ENCODE peak calls at places on chromosome 3, in four cellular contexts. W is brain microvascular endothelial cell; L is ovary; X is CD8-positive, alpha-beta memory T cell. K is an unnamed sample.
A peak's percentile ranks its signal among the peaks of the same experiment; 100 is the strongest.

GRCh38 chr3:143672396-143673165 is 175.7 kb downstream of the SLC9A9 start:
- DNase-seq in L (no peak), X (no peak), W (no peak), K (no peak)

GRCh38 chr3:106183762-106184391 is 315.1 kb upstream of the CBLB start:
- DNase-seq in W (peak; percentile 46), X (no peak), L (no peak), K (peak; percentile 13)

GRCh38 chr3:106421928-106422327 is 553.1 kb upstream of the CBLB start:
- DNase-seq in L (no peak), X (no peak), W (peak; percentile 28), K (no peak)

GRCh38 chr3:94405258-94406035 is 342.6 kb downstream of the NSUN3 start:
- DNase-seq in X (no peak), L (no peak), W (peak; percentile 24), K (no peak)

GRCh38 chr3:171526146-171526545 is 65.9 kb upstream of the TNIK start:
- DNase-seq in X (no peak), W (peak; percentile 32), L (no peak), K (no peak)

GRCh38 chr3:189978753-189979152 is 141.9 kb downstream of the P3H2 start:
- DNase-seq in X (no peak), W (no peak), L (no peak), K (peak; percentile 24)

GRCh38 chr3:103899328-103899727 is 1464.5 kb downstream of the ZPLD1 start:
- DNase-seq in X (no peak), W (no peak), L (no peak), K (no peak)

GRCh38 chr3:192183109-192183508 is 544.2 kb downstream of the FGF12 start:
- DNase-seq in L (no peak), W (no peak), X (no peak), K (no peak)

GRCh38 chr3:16249336-16249735 is 15.4 kb downstream of the DPH3 start:
- DNase-seq in X (no peak), W (peak; percentile 36), L (no peak), K (no peak)

GRCh38 chr3:126340081-126340511 is 17.1 kb downstream of the KLF15 start:
- DNase-seq in W (no peak), L (peak; percentile 21), X (no peak), K (peak; percentile 87)

GRCh38 chr3:40588406-40588805 is 63.6 kb downstream of the ZNF621 start:
- DNase-seq in L (no peak), W (no peak), X (no peak), K (no peak)

GRCh38 chr3:58356054-58356453 is 23.4 kb downstream of the PXK start:
- DNase-seq in X (no peak), W (no peak), L (no peak), K (no peak)

GRCh38 chr3:195893516-195893915 is 14.8 kb downstream of the TNK2 start:
- DNase-seq in L (no peak), X (no peak), W (no peak), K (no peak)

GRCh38 chr3:1600700-1601418 is 497.8 kb upstream of the CNTN4 start:
- DNase-seq in X (no peak), L (no peak), W (no peak), K (no peak)

GRCh38 chr3:157785071-157785826 is 282.0 kb upstream of the VEPH1 start:
- DNase-seq in X (no peak), W (peak; percentile 86), L (no peak), K (peak; percentile 84)

GRCh38 chr3:138974467-138974866 is 27.4 kb downstream of the FOXL2NB start:
- DNase-seq in X (no peak), W (peak; percentile 22), L (no peak), K (peak; percentile 75)

DNA sequence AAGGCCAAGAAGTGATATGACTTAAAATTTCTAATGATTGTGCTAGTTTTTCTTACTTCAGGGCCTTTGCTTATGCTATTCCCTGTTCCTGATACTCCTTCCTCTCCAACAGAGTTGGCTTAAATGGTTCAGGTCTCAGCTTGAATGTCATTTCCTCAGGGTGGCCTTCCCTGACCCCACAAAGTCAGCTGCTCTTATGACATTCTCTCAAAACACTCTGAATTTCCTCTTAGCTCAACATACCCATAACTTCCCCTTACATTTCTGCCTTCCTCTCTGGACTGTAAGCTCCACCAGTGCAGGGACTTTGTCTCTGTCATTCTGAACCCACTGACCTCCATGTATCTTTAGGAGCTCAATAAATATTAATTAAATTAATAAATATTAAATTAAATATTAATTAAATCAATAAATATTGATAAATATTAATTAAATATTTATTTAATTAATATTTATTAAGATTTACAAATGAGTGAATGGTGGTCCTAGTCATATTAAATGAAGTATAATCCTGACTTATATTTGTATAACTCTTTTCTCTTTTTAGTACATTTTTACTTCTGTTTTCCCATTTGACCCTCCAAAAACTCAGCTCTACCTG is 17.9 kb upstream of the TMCC1 start:
- DNase-seq in L (no peak), W (no peak), X (no peak), K (no peak)
- H3K36me3 ChIP-seq in L (no peaks in the 10 kb centered on the region), W (no peaks in the 10 kb centered on the region), X (no peaks in the 10 kb centered on the region), K (peaks cover 10% of the 10 kb centered on the region)

GRCh38 chr3:53113293-53114010 is 16.8 kb downstream of the RFT1 start:
- DNase-seq in W (no peak), X (no peak), L (peak; percentile 75), K (no peak)

GRCh38 chr3:53114412-53115074 is 15.7 kb downstream of the RFT1 start:
- DNase-seq in W (no peak), L (no peak), X (no peak), K (no peak)

GRCh38 chr3:53116956-53117355 is 13.3 kb downstream of the RFT1 start:
- DNase-seq in X (no peak), L (no peak), W (no peak), K (no peak)

GRCh38 chr3:53109822-53110771 is 20.1 kb downstream of the RFT1 start:
- DNase-seq in W (peak; percentile 54), X (no peak), L (peak; percentile 64), K (peak; percentile 17)

GRCh38 chr3:53114011-53114400 is 16.2 kb downstream of the RFT1 start:
- DNase-seq in L (peak; percentile 83), W (peak; percentile 73), X (peak; percentile 72), K (peak; percentile 41)
- H3K36me3 ChIP-seq in L (no peaks in the 10 kb centered on the region), W (peaks cover 27% of the 10 kb centered on the region), X (peaks cover 18% of the 10 kb centered on the region), K (peaks cover 19% of the 10 kb centered on the region)

GRCh38 chr3:133369041-133369440 is 30.8 kb upstream of the BFSP2 start:
- DNase-seq in L (no peak), X (no peak), W (no peak), K (no peak)

GRCh38 chr3:133367431-133367830 is 32.4 kb upstream of the BFSP2 start:
- DNase-seq in W (no peak), L (no peak), X (no peak), K (no peak)

GRCh38 chr3:133366921-133367320 is 32.9 kb upstream of the BFSP2 start:
- DNase-seq in L (no peak), W (no peak), X (no peak), K (no peak)

GRCh38 chr3:133371181-133371580 is 28.7 kb upstream of the BFSP2 start:
- DNase-seq in L (no peak), X (no peak), W (no peak), K (no peak)

DNA sequence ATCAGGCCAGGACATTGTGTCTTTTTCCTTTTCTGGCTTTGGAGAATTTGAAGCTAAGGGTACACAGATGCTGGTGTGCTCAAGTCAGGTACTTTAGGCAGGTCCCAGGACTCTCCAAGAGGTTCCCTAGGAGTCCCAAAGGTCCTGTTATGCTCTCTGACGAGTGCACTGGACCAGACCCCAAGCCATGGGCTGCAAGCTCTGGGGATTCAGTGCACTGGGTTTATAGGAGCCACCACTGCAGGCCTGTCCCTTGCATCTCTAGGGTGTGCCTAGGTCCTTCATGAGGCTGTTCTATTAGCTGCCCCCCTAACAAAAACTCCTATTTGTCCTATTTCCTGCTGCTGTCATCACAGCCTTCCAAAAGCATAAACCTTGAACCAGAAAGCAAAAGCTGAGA is 31.9 kb upstream of the BFSP2 start:
- DNase-seq in X (no peak), L (no peak), W (no peak), K (no peak)
- H3K36me3 ChIP-seq in X (no peaks in the 10 kb centered on the region), L (no peaks in the 10 kb centered on the region), W (no peaks in the 10 kb centered on the region), K (no peaks in the 10 kb centered on the region)

GRCh38 chr3:32708672-32709283 is 23.8 kb downstream of the CNOT10 start:
- DNase-seq in W (no peak), L (no peak), X (no peak), K (no peak)
- H3K36me3 ChIP-seq in W (no peaks in the 10 kb centered on the region), L (no peaks in the 10 kb centered on the region), X (peaks cover 19% of the 10 kb centered on the region), K (no peaks in the 10 kb centered on the region)

GRCh38 chr3:113055201-113055600 is 64.4 kb downstream of the GTPBP8 start:
- DNase-seq in W (no peak), L (no peak), X (no peak), K (no peak)
- H3K36me3 ChIP-seq in W (no peaks in the 10 kb centered on the region), L (no peaks in the 10 kb centered on the region), X (no peaks in the 10 kb centered on the region), K (no peaks in the 10 kb centered on the region)

DNA sequence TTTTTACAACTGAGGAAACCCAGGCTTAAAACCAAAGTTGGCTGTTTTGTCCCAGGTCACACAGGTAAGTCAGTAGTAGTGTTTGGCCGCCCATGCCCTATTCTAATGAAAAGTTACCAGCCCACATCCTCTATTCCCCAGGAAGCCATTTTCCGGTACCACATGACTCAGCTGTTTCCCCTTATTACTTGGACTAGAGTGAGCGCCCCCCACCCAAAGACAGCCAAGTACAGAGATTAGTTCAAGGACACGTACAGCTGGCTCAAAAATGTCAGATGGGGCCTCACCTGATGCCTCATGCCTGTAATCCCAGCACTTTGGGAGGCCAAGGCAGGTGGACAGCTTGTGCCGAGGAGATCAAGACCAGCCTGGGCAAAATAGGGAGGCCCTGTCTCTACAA is 8.5 kb upstream of the KLHL6 start:
- DNase-seq in W (no peak), L (no peak), X (no peak), K (no peak)
- H3K36me3 ChIP-seq in W (no peaks in the 10 kb centered on the region), L (no peaks in the 10 kb centered on the region), X (no peaks in the 10 kb centered on the region), K (no peaks in the 10 kb centered on the region)